ENCODE peak calls at places on chromosomes 2 and 18, in five cellular contexts. H is ovary, A is esophagus squamous epithelium, V is Peyer's patch, W is endodermal cell. M is an unnamed sample.

GRCh38 chr2:208320686-208321085 is 54.6 kb downstream of the PIKFYVE start:
- DNase-seq in H (peak), W (no peak), A (no peak), V (no peak), M (no peak)

GRCh38 chr2:115084446-115084845 is 642.0 kb downstream of the DPP10 start:
- DNase-seq in W (no peak), V (no peak), H (no peak), A (no peak), M (peak)

GRCh38 chr2:38751847-38752410 is 768 bp upstream of the SRSF7 start:
- DNase-seq in H (no peak), V (no peak), W (no peak), A (no peak), M (no peak)

GRCh38 chr2:196389670-196390069 is 218.3 kb upstream of the STK17B start:
- DNase-seq in A (no peak), V (no peak), H (no peak), W (no peak), M (no peak)

GRCh38 chr2:44170337-44170736 is 1.7 kb downstream of the PPM1B start:
- DNase-seq in V (no peak), A (no peak), H (no peak), W (no peak), M (no peak)

GRCh38 chr2:237866119-237866621 is 6.7 kb downstream of the RAMP1 start:
- DNase-seq in H (no peak), A (no peak), V (no peak), W (no peak), M (no peak)

GRCh38 chr2:168962636-168963035 is 61.5 kb downstream of the G6PC2 start:
- DNase-seq in V (no peak), W (no peak), H (no peak), A (no peak), M (no peak)

GRCh38 chr2:173184031-173185004 is 108.7 kb downstream of the MAP3K20 start:
- DNase-seq in W (peak), V (no peak), H (no peak), A (no peak), M (no peak)

GRCh38 chr18:44696892-44697291 is 16.2 kb downstream of the SETBP1 start:
- DNase-seq in H (peak), A (no peak), W (peak), V (no peak), M (no peak)

GRCh38 chr18:50631831-50632285 is 72.0 kb downstream of the MAPK4 start:
- DNase-seq in A (no peak), W (no peak), H (no peak), V (no peak), M (peak)

GRCh38 chr2:178233428-178233827 is 39.1 kb downstream of the OSBPL6 start:
- DNase-seq in A (no peak), W (no peak), H (no peak), V (no peak), M (no peak)

GRCh38 chr2:239286901-239287300 is 113.9 kb downstream of the HDAC4 start:
- DNase-seq in V (no peak), A (no peak), W (no peak), H (peak), M (peak)

GRCh38 chr2:18413794-18414396 is 146.6 kb downstream of the RDH14 start:
- DNase-seq in V (no peak), W (no peak), H (no peak), A (no peak), M (no peak)

GRCh38 chr2:25228848-25229674 is 60.7 kb upstream of the POMC start:
- DNase-seq in H (peak), A (no peak), W (peak), V (peak), M (peak)

GRCh38 chr18:36899289-36899688 is 70.4 kb downstream of the KIAA1328 start:
- DNase-seq in H (no peak), W (no peak), A (no peak), V (no peak), M (no peak)

GRCh38 chr2:234555616-234556249 is 58.9 kb upstream of the ARL4C start:
- DNase-seq in A (no peak), W (no peak), H (no peak), V (no peak), M (no peak)

GRCh38 chr2:113677327-113677726 is 50.3 kb downstream of the RABL2A start:
- DNase-seq in W (no peak), V (no peak), H (no peak), A (no peak), M (no peak)

GRCh38 chr2:57076856-57077255 is 893.1 kb downstream of the CCDC85A start:
- DNase-seq in H (no peak), A (no peak), W (no peak), V (no peak), M (no peak)

GRCh38 chr2:166106431-166107015 is 21.3 kb downstream of the SCN1A start:
- DNase-seq in V (no peak), H (no peak), A (no peak), W (peak), M (no peak)
- TF ChIP-seq CTCF in V (no peak), H (no peak), A (no peak), W (peak), M (no peak)

GRCh38 chr2:204010611-204011560 is 74.3 kb downstream of the ICOS start:
- DNase-seq in A (no peak), H (no peak), W (no peak), V (no peak), M (no peak)

GRCh38 chr2:204008352-204008751 is 71.8 kb downstream of the ICOS start:
- DNase-seq in H (no peak), V (no peak), W (no peak), A (no peak), M (no peak)

GRCh38 chr2:204015118-204015842 is 78.7 kb downstream of the ICOS start:
- DNase-seq in H (no peak), A (no peak), W (no peak), V (no peak), M (no peak)

GRCh38 chr2:204012081-204012653 is 75.6 kb downstream of the ICOS start:
- DNase-seq in H (no peak), A (no peak), V (no peak), W (no peak), M (no peak)
- H3K27ac ChIP-seq in H (no peak), A (no peak), V (no peak), W (no peak), M (no peak)

GRCh38 chr18:69947361-69948106 is at the start of gene CD226:
- DNase-seq in W (no peak), H (no peak), V (no peak), A (no peak), M (no peak)
- H3K4me3 ChIP-seq in W (no peak), H (no peak), V (peak), A (no peak), M (no peak)

GRCh38 chr18:27428120-27428519 is 243.0 kb upstream of the CHST9 start:
- DNase-seq in A (no peak), H (no peak), W (peak), V (no peak), M (no peak)
- TF ChIP-seq CTCF in A (no peak), H (no peak), W (peak), V (no peak), M (no peak)

DNA sequence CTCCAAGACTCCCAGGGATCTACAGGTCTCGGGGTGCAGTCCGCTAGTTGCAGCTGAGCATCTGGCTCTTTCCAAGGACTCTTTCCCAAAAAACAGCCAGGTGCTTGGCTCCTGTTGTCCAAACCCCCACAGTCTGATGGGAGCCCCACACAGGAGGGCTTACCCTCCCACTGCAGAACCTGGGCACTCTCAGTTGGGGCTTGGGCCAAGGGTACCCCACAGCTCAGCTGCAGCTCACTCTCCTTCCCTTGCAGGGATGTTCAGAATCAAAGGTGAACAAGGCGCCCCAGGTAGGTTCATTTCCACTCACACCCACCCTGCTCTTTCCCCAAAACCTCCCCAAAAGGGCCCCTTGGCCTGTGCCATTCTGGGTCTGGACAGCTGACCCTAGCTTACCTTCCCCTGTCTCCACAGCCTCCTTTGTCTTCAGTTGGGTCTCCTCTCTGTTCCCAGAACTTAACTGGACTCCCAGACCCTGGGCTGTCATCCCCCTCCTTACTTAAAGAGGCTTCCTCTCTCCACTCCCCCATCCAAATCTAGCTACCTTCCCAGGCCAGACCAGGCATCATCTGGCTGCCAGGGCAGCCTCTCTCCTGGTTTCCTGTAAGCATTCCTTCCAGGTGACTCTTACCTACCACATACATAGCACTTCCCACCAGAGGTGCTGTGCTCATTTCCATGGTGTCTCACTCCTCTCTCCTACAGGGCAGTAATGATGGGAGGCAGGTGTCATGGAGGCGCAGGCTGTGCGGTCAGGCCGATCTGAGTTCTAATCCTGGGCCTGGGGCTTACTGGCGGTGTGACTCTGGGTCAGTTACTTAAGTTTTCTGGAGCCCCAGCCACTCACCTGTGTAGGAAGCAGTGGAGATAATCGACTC is 29.5 kb downstream of the MARCO start:
- DNase-seq in H (no peak), V (no peak), A (no peak), W (peak), M (no peak)
- H3K27ac ChIP-seq in H (no peak), V (no peak), A (peak), W (no peak), M (no peak)

GRCh38 chr2:66555511-66556324 is 120.8 kb downstream of the MEIS1 start:
- DNase-seq in V (no peak), W (no peak), H (peak), A (no peak), M (no peak)
- H3K4me3 ChIP-seq in V (no peak), W (no peak), H (peak), A (no peak), M (peak)

DNA sequence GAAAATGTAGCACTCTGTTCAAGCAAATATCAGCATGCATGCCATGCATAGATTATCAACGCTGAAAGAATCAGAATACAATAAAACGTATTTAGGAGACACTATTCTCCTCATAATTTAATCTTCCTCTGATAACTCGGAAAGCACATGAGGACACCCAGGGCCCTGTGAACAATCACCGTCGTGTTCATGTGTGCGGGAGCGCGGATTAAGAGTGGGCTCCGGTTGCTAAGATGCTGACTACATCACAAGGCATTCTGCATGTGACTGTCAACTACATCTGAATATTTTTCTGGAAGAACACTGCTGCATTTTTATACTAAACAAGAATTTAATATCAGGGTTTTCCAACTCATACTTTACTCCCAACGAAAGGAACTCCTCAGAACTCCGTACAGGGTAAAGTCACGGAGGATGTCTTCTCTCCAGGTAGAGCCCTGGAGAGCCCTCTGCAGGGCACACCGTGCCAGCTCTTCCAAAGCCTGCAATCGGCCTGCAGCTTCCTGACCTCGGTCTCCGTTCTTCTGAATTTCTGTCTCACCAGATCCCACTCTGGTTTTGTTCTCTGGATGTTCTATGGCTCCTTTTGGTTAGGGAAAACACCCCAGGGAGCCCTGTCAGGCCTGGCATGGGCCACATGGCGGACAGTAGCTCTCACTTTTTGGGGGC is 59.6 kb downstream of the ZNF516 start:
- DNase-seq in W (peak), A (no peak), V (no peak), H (no peak), M (no peak)
- TF ChIP-seq CTCF in W (peak), A (no peak), V (no peak), H (no peak), M (no peak)

DNA sequence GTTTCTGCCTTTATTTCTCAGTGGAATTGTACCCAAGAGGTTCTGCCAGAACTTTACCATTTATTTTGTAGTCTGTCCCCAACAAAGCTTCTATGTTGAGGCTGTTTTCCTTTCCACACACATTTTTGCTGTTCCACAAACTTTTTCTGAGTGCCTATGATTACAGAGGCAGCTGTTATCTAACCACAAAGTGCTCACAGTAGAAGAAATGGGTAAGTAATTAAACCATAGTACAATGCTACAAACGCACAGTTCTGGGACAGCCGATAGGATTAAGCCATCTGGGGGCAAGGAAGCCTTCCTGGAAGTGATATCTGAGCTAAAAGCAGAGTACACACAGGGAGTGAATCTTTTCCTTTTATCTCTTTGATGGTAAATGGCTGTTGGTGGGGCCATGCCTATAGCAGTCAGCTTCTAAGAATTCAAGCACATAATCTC is 3.9 kb upstream of the MGAT4A start:
- DNase-seq in A (no peak), W (no peak), V (no peak), H (no peak), M (no peak)
- H3K27ac ChIP-seq in A (no peak), W (no peak), V (peak), H (no peak), M (peak)

GRCh38 chr2:231662811-231663457 is 45.4 kb upstream of the PTMA start:
- DNase-seq in H (peak), A (no peak), W (no peak), V (no peak), M (no peak)
- H3K4me3 ChIP-seq in H (peak), A (peak), W (peak), V (peak), M (peak)

GRCh38 chr2:71282493-71282892 is 49.1 kb upstream of the ZNF638 start:
- DNase-seq in H (no peak), V (no peak), W (peak), A (no peak), M (no peak)
- TF ChIP-seq CTCF in H (no peak), V (no peak), W (peak), A (no peak), M (peak)

M was measured in dorsolateral prefrontal cortex.